ENCODE peak calls at places on chromosomes 6 and 20, in five cellular contexts. One of them, this sample, is unnamed.
A peak's percentile ranks its signal among the peaks of the same experiment; 100 is the strongest.

GRCh38 chr6:127924440-127924839 is 23.6 kb upstream of the THEMIS start:
- DNase-seq in naive thymus-derived CD8-positive, alpha-beta T cell: no peak
- DNase-seq in progenitor cell of endocrine pancreas: no peak
- DNase-seq in right atrium auricular region: no peak
- DNase-seq in stimulated activated CD4-positive, alpha-beta T cell treated with anti-CD3 and anti-CD28 coated beads, TNF-alpha, amount 100 ng/mL, for 1 hour: no peak
- DNase-seq in this sample: no peak

GRCh38 chr6:36596359-36596758 is 2.2 kb downstream of the SRSF3 start:
- DNase-seq in naive thymus-derived CD8-positive, alpha-beta T cell: peak; percentile 38
- DNase-seq in progenitor cell of endocrine pancreas: no peak
- DNase-seq in right atrium auricular region: no peak
- DNase-seq in stimulated activated CD4-positive, alpha-beta T cell treated with anti-CD3 and anti-CD28 coated beads, TNF-alpha, amount 100 ng/mL, for 1 hour: no peak
- DNase-seq in this sample: no peak

GRCh38 chr6:163823577-163823976 is 409.1 kb downstream of the QKI start:
- DNase-seq in naive thymus-derived CD8-positive, alpha-beta T cell: no peak
- DNase-seq in progenitor cell of endocrine pancreas: no peak
- DNase-seq in right atrium auricular region: no peak
- DNase-seq in stimulated activated CD4-positive, alpha-beta T cell treated with anti-CD3 and anti-CD28 coated beads, TNF-alpha, amount 100 ng/mL, for 1 hour: no peak
- DNase-seq in this sample: no peak

GRCh38 chr20:54062812-54063280 is 7.5 kb downstream of the BCAS1 start:
- DNase-seq in naive thymus-derived CD8-positive, alpha-beta T cell: peak; percentile 28
- DNase-seq in progenitor cell of endocrine pancreas: no peak
- DNase-seq in right atrium auricular region: no peak
- DNase-seq in stimulated activated CD4-positive, alpha-beta T cell treated with anti-CD3 and anti-CD28 coated beads, TNF-alpha, amount 100 ng/mL, for 1 hour: no peak
- DNase-seq in this sample: no peak

GRCh38 chr6:28585335-28585734 is 59.7 kb downstream of the GPX5 start:
- DNase-seq in naive thymus-derived CD8-positive, alpha-beta T cell: no peak
- DNase-seq in progenitor cell of endocrine pancreas: no peak
- DNase-seq in right atrium auricular region: no peak
- DNase-seq in stimulated activated CD4-positive, alpha-beta T cell treated with anti-CD3 and anti-CD28 coated beads, TNF-alpha, amount 100 ng/mL, for 1 hour: no peak
- DNase-seq in this sample: no peak

GRCh38 chr20:50594591-50595432 is 84.6 kb downstream of the PTPN1 start:
- DNase-seq in naive thymus-derived CD8-positive, alpha-beta T cell: no peak
- DNase-seq in progenitor cell of endocrine pancreas: no peak
- DNase-seq in right atrium auricular region: no peak
- DNase-seq in stimulated activated CD4-positive, alpha-beta T cell treated with anti-CD3 and anti-CD28 coated beads, TNF-alpha, amount 100 ng/mL, for 1 hour: no peak
- DNase-seq in this sample: no peak

GRCh38 chr6:154410619-154411044 is 54.0 kb upstream of the IPCEF1 start:
- DNase-seq in naive thymus-derived CD8-positive, alpha-beta T cell: no peak
- DNase-seq in progenitor cell of endocrine pancreas: no peak
- DNase-seq in right atrium auricular region: peak; percentile 64
- DNase-seq in stimulated activated CD4-positive, alpha-beta T cell treated with anti-CD3 and anti-CD28 coated beads, TNF-alpha, amount 100 ng/mL, for 1 hour: no peak
- DNase-seq in this sample: peak; percentile 23

GRCh38 chr6:52571099-52571755 is 5.6 kb downstream of the TRAM2 start:
- DNase-seq in naive thymus-derived CD8-positive, alpha-beta T cell: no peak
- DNase-seq in progenitor cell of endocrine pancreas: no peak
- DNase-seq in right atrium auricular region: no peak
- DNase-seq in stimulated activated CD4-positive, alpha-beta T cell treated with anti-CD3 and anti-CD28 coated beads, TNF-alpha, amount 100 ng/mL, for 1 hour: no peak
- DNase-seq in this sample: no peak

GRCh38 chr6:83615025-83615999 is 93.6 kb downstream of the SNAP91 start:
- DNase-seq in naive thymus-derived CD8-positive, alpha-beta T cell: no peak
- DNase-seq in progenitor cell of endocrine pancreas: no peak
- DNase-seq in right atrium auricular region: no peak
- DNase-seq in stimulated activated CD4-positive, alpha-beta T cell treated with anti-CD3 and anti-CD28 coated beads, TNF-alpha, amount 100 ng/mL, for 1 hour: no peak
- DNase-seq in this sample: no peak

GRCh38 chr20:11905460-11906150 is 12.1 kb upstream of the BTBD3 start:
- DNase-seq in naive thymus-derived CD8-positive, alpha-beta T cell: no peak
- DNase-seq in progenitor cell of endocrine pancreas: no peak
- DNase-seq in right atrium auricular region: no peak
- DNase-seq in stimulated activated CD4-positive, alpha-beta T cell treated with anti-CD3 and anti-CD28 coated beads, TNF-alpha, amount 100 ng/mL, for 1 hour: no peak
- DNase-seq in this sample: no peak

GRCh38 chr20:20864346-20865096 is 152.1 kb upstream of the RALGAPA2 start:
- DNase-seq in naive thymus-derived CD8-positive, alpha-beta T cell: no peak
- DNase-seq in progenitor cell of endocrine pancreas: no peak
- DNase-seq in right atrium auricular region: no peak
- DNase-seq in stimulated activated CD4-positive, alpha-beta T cell treated with anti-CD3 and anti-CD28 coated beads, TNF-alpha, amount 100 ng/mL, for 1 hour: no peak
- DNase-seq in this sample: no peak

GRCh38 chr20:37194616-37195015 is 15.3 kb upstream of the MROH8 start:
- DNase-seq in naive thymus-derived CD8-positive, alpha-beta T cell: no peak
- DNase-seq in progenitor cell of endocrine pancreas: no peak
- DNase-seq in right atrium auricular region: no peak
- DNase-seq in stimulated activated CD4-positive, alpha-beta T cell treated with anti-CD3 and anti-CD28 coated beads, TNF-alpha, amount 100 ng/mL, for 1 hour: no peak
- DNase-seq in this sample: no peak